ENCODE peak calls at places on chromosomes 6 and 20, in eight cellular contexts. Q is prostate gland; K is naive thymus-derived CD4-positive, alpha-beta T cell; I is A673; B is adrenal gland; M is upper lobe of right lung; V is iPS DF 6.9; R is neuronal stem cell. Y is an unnamed sample.
A peak's percentile ranks its signal among the peaks of the same experiment; 100 is the strongest.

GRCh38 chr6:165663283-165663735 is 268 bp upstream of the PDE10A start:
- DNase-seq in Q (no peak), K (no peak), I (peak; percentile 11), B (peak; percentile 56), M (no peak), V (no peak), R (peak; percentile 48), Y (peak; percentile 78)

GRCh38 chr6:139514819-139515218 is 140.4 kb upstream of the CITED2 start:
- DNase-seq in Q (no peak), K (no peak), I (no peak), B (no peak), M (no peak), V (no peak), R (no peak), Y (no peak)

GRCh38 chr6:147207351-147207750 is 3.1 kb downstream of the STXBP5 start:
- DNase-seq in Q (no peak), K (no peak), I (no peak), B (no peak), M (no peak), V (no peak), R (no peak), Y (no peak)

GRCh38 chr6:39091163-39091562 is 23.8 kb downstream of the SAYSD1 start:
- DNase-seq in Q (no peak), K (no peak), I (no peak), B (no peak), M (no peak), V (no peak), R (no peak), Y (no peak)

GRCh38 chr20:53657289-53657678 is 63.6 kb upstream of the ZNF217 start:
- DNase-seq in Q (no peak), K (no peak), I (no peak), B (no peak), M (no peak), V (no peak), R (no peak), Y (no peak)

GRCh38 chr6:42390228-42390934 is 61.3 kb downstream of the TRERF1 start:
- DNase-seq in Q (no peak), K (peak; percentile 73), I (no peak), B (no peak), M (no peak), V (no peak), R (no peak), Y (no peak)

GRCh38 chr6:162379762-162380409 is 347.7 kb downstream of the PRKN start:
- DNase-seq in Q (no peak), K (no peak), I (no peak), B (no peak), M (no peak), V (no peak), R (no peak), Y (no peak)

GRCh38 chr6:45654673-45655072 is 276.9 kb upstream of the SUPT3H start:
- DNase-seq in Q (no peak), K (no peak), I (no peak), B (no peak), M (no peak), V (no peak), R (no peak), Y (no peak)

GRCh38 chr6:50381106-50381415 is 331.3 kb upstream of the DEFB112 start:
- DNase-seq in Q (no peak), K (no peak), I (peak; percentile 11), B (no peak), M (no peak), V (peak; percentile 16), R (no peak), Y (peak; percentile 43)

GRCh38 chr20:20780127-20780822 is 67.8 kb upstream of the RALGAPA2 start:
- DNase-seq in Q (peak; percentile 89), K (no peak), I (peak; percentile 88), B (no peak), M (peak; percentile 94), V (no peak), R (no peak), Y (no peak)

GRCh38 chr6:10441004-10441654 is 26.3 kb upstream of the TFAP2A start:
- DNase-seq in Q (no peak), K (no peak), I (peak; percentile 58), B (no peak), M (no peak), V (no peak), R (no peak), Y (no peak)

GRCh38 chr6:53361549-53362031 is 12.8 kb upstream of the ELOVL5 start:
- DNase-seq in Q (no peak), K (no peak), I (no peak), B (peak; percentile 60), M (peak; percentile 91), V (no peak), R (no peak), Y (peak; percentile 38)

GRCh38 chr20:17500826-17501225 is 30.4 kb downstream of the BFSP1 start:
- DNase-seq in Q (no peak), K (no peak), I (no peak), B (no peak), M (no peak), V (no peak), R (no peak), Y (no peak)

GRCh38 chr6:7727150-7727950 is 1.5 kb downstream of the BMP6 start:
- DNase-seq in Q (no peak), K (peak; percentile 29), I (peak; percentile 30), B (no peak), M (no peak), V (no peak), R (peak; percentile 47), Y (peak; percentile 73)

GRCh38 chr6:82740066-82740465 is 325.6 kb downstream of the UBE3D start:
- DNase-seq in Q (no peak), K (no peak), I (no peak), B (no peak), M (no peak), V (no peak), R (no peak), Y (no peak)

GRCh38 chr6:13065596-13065995 is 262.7 kb downstream of the TBC1D7 start:
- DNase-seq in Q (no peak), K (no peak), I (no peak), B (no peak), M (no peak), V (no peak), R (no peak), Y (no peak)

GRCh38 chr6:13063300-13063918 is 264.9 kb downstream of the TBC1D7 start:
- DNase-seq in Q (no peak), K (no peak), I (no peak), B (no peak), M (no peak), V (no peak), R (no peak), Y (no peak)

GRCh38 chr6:13068558-13069210 is 259.7 kb downstream of the TBC1D7 start:
- DNase-seq in Q (no peak), K (no peak), I (no peak), B (no peak), M (no peak), V (no peak), R (no peak), Y (no peak)

GRCh38 chr6:13066820-13067219 is 261.5 kb downstream of the TBC1D7 start:
- DNase-seq in Q (no peak), K (no peak), I (no peak), B (no peak), M (no peak), V (no peak), R (no peak), Y (no peak)

DNA sequence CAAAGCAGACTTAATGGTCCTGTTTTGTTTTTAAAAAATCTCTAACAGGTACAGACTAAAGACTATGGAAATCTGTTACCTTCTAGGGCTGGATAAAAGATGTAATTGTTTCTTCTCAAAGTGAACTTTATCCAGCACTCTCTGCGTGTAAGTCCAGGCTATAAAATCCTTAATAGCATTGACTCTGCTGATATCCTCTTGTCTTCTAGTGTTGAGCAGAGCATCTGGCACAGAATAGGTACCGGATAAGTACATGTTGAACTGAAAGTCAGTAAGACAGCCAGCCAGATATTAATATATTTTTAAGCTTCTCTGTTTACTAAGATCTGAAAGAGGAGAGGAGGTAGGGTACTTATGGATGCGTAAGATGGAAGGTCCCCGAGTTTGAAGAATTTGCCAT is 262.3 kb downstream of the TBC1D7 start:
- DNase-seq in Q (no peak), K (no peak), I (no peak), B (no peak), M (no peak), V (no peak), R (no peak), Y (no peak)
- H3K4me1 ChIP-seq in Q (no peaks in the 10 kb centered on the region), K (no peaks in the 10 kb centered on the region), I (no peaks in the 10 kb centered on the region), B (no peaks in the 10 kb centered on the region), M (peaks cover 6% of the 10 kb centered on the region), V (no peaks in the 10 kb centered on the region), R (no peaks in the 10 kb centered on the region), Y (no peaks in the 10 kb centered on the region)

GRCh38 chr20:4546786-4547185 is 174.9 kb upstream of the PRND start:
- DNase-seq in Q (no peak), K (no peak), I (peak; percentile 22), B (no peak), M (no peak), V (no peak), R (no peak), Y (no peak)
- H3K4me1 ChIP-seq in Q (no peaks in the 10 kb centered on the region), K (no peaks in the 10 kb centered on the region), I (peaks cover 6% of the 10 kb centered on the region), B (no peaks in the 10 kb centered on the region), M (no peaks in the 10 kb centered on the region), V (peaks cover 3% of the 10 kb centered on the region), R (no peaks in the 10 kb centered on the region), Y (peaks cover 6% of the 10 kb centered on the region)

GRCh38 chr6:15365273-15365687 is 119.4 kb downstream of the JARID2 start:
- DNase-seq in Q (peak; percentile 82), K (no peak), I (peak; percentile 98), B (peak; percentile 85), M (peak; percentile 78), V (no peak), R (peak; percentile 27), Y (peak; percentile 65)
- H3K4me1 ChIP-seq in Q (peaks cover 4% of the 10 kb centered on the region), K (peaks cover 17% of the 10 kb centered on the region), I (peaks cover 76% of the 10 kb centered on the region), B (peaks cover 48% of the 10 kb centered on the region), M (peaks cover 46% of the 10 kb centered on the region), V (peaks cover 8% of the 10 kb centered on the region), R (peaks cover 43% of the 10 kb centered on the region), Y (peaks cover 47% of the 10 kb centered on the region)

GRCh38 chr20:32804022-32804715 is 15.6 kb upstream of the MAPRE1 start:
- DNase-seq in Q (no peak), K (no peak), I (no peak), B (no peak), M (no peak), V (no peak), R (no peak), Y (no peak)
- H3K4me1 ChIP-seq in Q (no peaks in the 10 kb centered on the region), K (no peaks in the 10 kb centered on the region), I (peaks cover 7% of the 10 kb centered on the region), B (peaks cover 4% of the 10 kb centered on the region), M (no peaks in the 10 kb centered on the region), V (peaks cover 9% of the 10 kb centered on the region), R (peaks cover 14% of the 10 kb centered on the region), Y (peaks cover 18% of the 10 kb centered on the region)

DNA sequence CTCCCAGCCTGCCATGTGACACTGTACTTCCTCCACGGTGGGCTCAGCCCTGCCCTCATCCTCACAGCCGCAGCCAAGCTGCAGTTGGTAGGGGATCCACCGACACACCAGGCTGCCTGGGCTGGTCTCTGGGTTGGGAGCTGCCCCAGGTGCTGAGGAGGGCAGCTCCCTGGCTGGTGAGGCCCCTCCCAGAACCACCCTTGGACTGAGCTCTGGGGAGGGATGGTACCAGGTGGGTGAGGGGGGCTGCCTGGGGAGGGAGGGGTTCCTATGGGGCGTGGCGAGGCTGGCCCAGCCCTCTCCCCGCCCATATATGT is 183 bp upstream of the TNFRSF6B start:
- DNase-seq in Q (no peak), K (no peak), I (no peak), B (peak; percentile 26), M (peak; percentile 62), V (no peak), R (no peak), Y (peak; percentile 62)
- H3K4me1 ChIP-seq in Q (peaks cover 7% of the 10 kb centered on the region), K (peaks cover 12% of the 10 kb centered on the region), I (peaks cover 16% of the 10 kb centered on the region), B (peaks cover 38% of the 10 kb centered on the region), M (peaks cover 16% of the 10 kb centered on the region), V (no peaks in the 10 kb centered on the region), R (peaks cover 7% of the 10 kb centered on the region), Y (peaks cover 10% of the 10 kb centered on the region)

Y was measured in neural progenitor cell.